ENCODE peak calls at places on chromosomes 5 and 9, in four cellular contexts. W, D, H and L are unnamed samples.
A peak's percentile ranks its signal among the peaks of the same experiment; 100 is the strongest.

GRCh38 chr5:80408976-80409926 is 1.4 kb downstream of the ZFYVE16 start:
- DNase-seq in W (peak; percentile 41), H (no peak), D (no peak), L (no peak)

GRCh38 chr5:171596391-171596878 is 177.0 kb downstream of the FGF18 start:
- DNase-seq in D (no peak), W (no peak), H (no peak), L (peak; percentile 97)

GRCh38 chr5:179347581-179347980 is 2.3 kb upstream of the ADAMTS2 start:
- DNase-seq in D (no peak), W (no peak), H (no peak), L (no peak)

GRCh38 chr5:131254741-131255140 is 9.1 kb upstream of the CDC42SE2 start:
- DNase-seq in D (no peak), W (no peak), H (no peak), L (no peak)

GRCh38 chr5:128905225-128906110 is 59.8 kb upstream of the SLC27A6 start:
- DNase-seq in H (no peak), W (peak; percentile 86), D (peak; percentile 33), L (peak; percentile 17)

GRCh38 chr9:125375820-125376219 is 114.2 kb downstream of the GAPVD1 start:
- DNase-seq in W (no peak), D (no peak), H (no peak), L (no peak)

GRCh38 chr9:134035041-134036039 is 10.1 kb downstream of the BRD3OS start:
- DNase-seq in H (no peak), W (no peak), D (no peak), L (no peak)

GRCh38 chr5:98770158-98770910 is 3.1 kb upstream of the RGMB start:
- DNase-seq in H (no peak), D (no peak), W (peak; percentile 75), L (peak; percentile 46)

GRCh38 chr5:7755958-7756357 is 95.0 kb downstream of the CFAP90 start:
- DNase-seq in W (peak; percentile 4), H (no peak), D (no peak), L (no peak)

GRCh38 chr9:99019523-99020331 is 76.0 kb downstream of the COL15A1 start:
- DNase-seq in H (no peak), W (no peak), D (no peak), L (peak; percentile 84)

GRCh38 chr5:25066239-25066638 is 421.5 kb upstream of the CDH10 start:
- DNase-seq in D (no peak), H (no peak), W (no peak), L (no peak)

GRCh38 chr5:132814441-132815294 is 1.6 kb downstream of the SOWAHA start:
- DNase-seq in H (no peak), W (no peak), D (no peak), L (no peak)

GRCh38 chr5:9173281-9174048 is 372.4 kb downstream of the SEMA5A start:
- DNase-seq in H (no peak), W (no peak), D (no peak), L (peak; percentile 58)

GRCh38 chr5:144072518-144072927 is 97.9 kb downstream of the YIPF5 start:
- DNase-seq in D (no peak), H (no peak), W (no peak), L (peak; percentile 76)

GRCh38 chr9:125393426-125393825 is 131.8 kb downstream of the GAPVD1 start:
- DNase-seq in H (no peak), D (no peak), W (no peak), L (no peak)

GRCh38 chr9:127711226-127711701 is 4.2 kb downstream of the PTRH1 start:
- DNase-seq in D (no peak), W (peak; percentile 4), H (no peak), L (no peak)

GRCh38 chr5:61659221-61659696 is 327.2 kb downstream of the ZSWIM6 start:
- DNase-seq in D (no peak), W (no peak), H (no peak), L (no peak)

GRCh38 chr5:79512692-79513518 is 1.0 kb downstream of the HOMER1 start:
- DNase-seq in H (no peak), W (peak; percentile 63), D (no peak), L (no peak)

GRCh38 chr5:171365351-171365750 is 22.3 kb upstream of the NPM1 start:
- DNase-seq in H (no peak), W (peak; percentile 50), D (peak; percentile 33), L (no peak)

GRCh38 chr9:20043461-20043860 is 254.6 kb upstream of the SLC24A2 start:
- DNase-seq in H (no peak), D (no peak), W (peak; percentile 48), L (no peak)

GRCh38 chr9:21141427-21141882 is at the start of gene IFNW1:
- DNase-seq in H (no peak), W (peak; percentile 3), D (no peak), L (no peak)

GRCh38 chr5:43036856-43037711 is 3.0 kb downstream of the ANXA2R start:
- DNase-seq in W (no peak), H (no peak), D (no peak), L (no peak)

GRCh38 chr9:4258321-4259093 is 41.4 kb downstream of the GLIS3 start:
- DNase-seq in W (no peak), H (no peak), D (no peak), L (peak; percentile 69)

GRCh38 chr5:1197876-1198666 is 3.3 kb upstream of the SLC6A19 start:
- DNase-seq in D (no peak), W (no peak), H (no peak), L (no peak)

GRCh38 chr9:93652604-93653592 is 76.5 kb downstream of the PHF2 start:
- DNase-seq in D (no peak), H (no peak), W (no peak), L (no peak)

GRCh38 chr5:133552925-133553525 is 59.3 kb downstream of the FSTL4 start:
- DNase-seq in D (peak; percentile 69), H (peak; percentile 3), W (peak; percentile 71), L (no peak)

GRCh38 chr5:169581580-169582227 is 1.9 kb upstream of the SPDL1 start:
- DNase-seq in W (peak; percentile 86), H (no peak), D (peak; percentile 54), L (peak; percentile 21)

GRCh38 chr5:159518361-159518760 is 188.1 kb upstream of the IL12B start:
- DNase-seq in D (no peak), H (no peak), W (no peak), L (peak; percentile 36)

GRCh38 chr9:14238044-14238443 is 75.9 kb downstream of the NFIB start:
- DNase-seq in H (no peak), W (no peak), D (no peak), L (peak; percentile 72)

GRCh38 chr9:92964981-92965758 is 17.8 kb downstream of the FGD3 start:
- DNase-seq in W (peak; percentile 25), D (no peak), H (no peak), L (no peak)

GRCh38 chr5:179795049-179795862 is 1.5 kb downstream of the LTC4S start:
- DNase-seq in D (no peak), W (peak; percentile 54), H (no peak), L (no peak)

GRCh38 chr5:78746990-78747389 is 98.4 kb upstream of the LHFPL2 start:
- DNase-seq in W (no peak), D (no peak), H (no peak), L (no peak)

GRCh38 chr5:143241892-143242291 is 161.6 kb downstream of the NR3C1 start:
- DNase-seq in W (no peak), H (no peak), D (no peak), L (no peak)